ENCODE peak calls at places on chromosome 20, in ten cellular contexts. One of them, this sample, is unnamed.

GRCh38 chr20:24469116-24470030 is at the start of gene SYNDIG1:
- DNase-seq in breast epithelium: no peak
- DNase-seq in heart left ventricle: peak
- DNase-seq in esophagus squamous epithelium: no peak
- DNase-seq in endothelial cell of umbilical vein: no peak
- DNase-seq in K562: no peak
- DNase-seq in prostate gland: no peak
- DNase-seq in Peyer's patch: no peak
- DNase-seq in H54: no peak
- DNase-seq in stomach: no peak
- DNase-seq in this sample: no peak

GRCh38 chr20:19761853-19762252 is 3.8 kb downstream of the RIN2 start:
- DNase-seq in endothelial cell of umbilical vein: no peak
- DNase-seq in stomach: no peak
- DNase-seq in heart left ventricle: no peak
- DNase-seq in prostate gland: no peak
- DNase-seq in Peyer's patch: no peak
- DNase-seq in breast epithelium: no peak
- DNase-seq in K562: no peak
- DNase-seq in H54: no peak
- DNase-seq in esophagus squamous epithelium: no peak
- DNase-seq in this sample: no peak

GRCh38 chr20:39909447-39909846 is 779.6 kb downstream of the MAFB start:
- DNase-seq in K562: no peak
- DNase-seq in stomach: no peak
- DNase-seq in endothelial cell of umbilical vein: no peak
- DNase-seq in H54: no peak
- DNase-seq in heart left ventricle: peak
- DNase-seq in esophagus squamous epithelium: no peak
- DNase-seq in breast epithelium: no peak
- DNase-seq in Peyer's patch: peak
- DNase-seq in prostate gland: no peak
- DNase-seq in this sample: peak

GRCh38 chr20:23078351-23078993 is 7.7 kb downstream of the CD93 start:
- DNase-seq in heart left ventricle: no peak
- DNase-seq in breast epithelium: no peak
- DNase-seq in K562: no peak
- DNase-seq in H54: no peak
- DNase-seq in Peyer's patch: no peak
- DNase-seq in endothelial cell of umbilical vein: peak
- DNase-seq in prostate gland: no peak
- DNase-seq in stomach: no peak
- DNase-seq in esophagus squamous epithelium: no peak
- DNase-seq in this sample: no peak

GRCh38 chr20:41534842-41535241 is 83.3 kb downstream of the CHD6 start:
- DNase-seq in esophagus squamous epithelium: no peak
- DNase-seq in prostate gland: no peak
- DNase-seq in Peyer's patch: no peak
- DNase-seq in stomach: no peak
- DNase-seq in endothelial cell of umbilical vein: no peak
- DNase-seq in heart left ventricle: no peak
- DNase-seq in K562: no peak
- DNase-seq in H54: no peak
- DNase-seq in breast epithelium: no peak
- DNase-seq in this sample: no peak

GRCh38 chr20:36170542-36171215 is 16.1 kb downstream of the EPB41L1 start:
- DNase-seq in endothelial cell of umbilical vein: no peak
- DNase-seq in K562: no peak
- DNase-seq in stomach: no peak
- DNase-seq in Peyer's patch: no peak
- DNase-seq in prostate gland: no peak
- DNase-seq in breast epithelium: no peak
- DNase-seq in heart left ventricle: no peak
- DNase-seq in H54: no peak
- DNase-seq in esophagus squamous epithelium: no peak
- DNase-seq in this sample: no peak

GRCh38 chr20:57266251-57267157 is at the start of gene BMP7:
- DNase-seq in K562: no peak
- DNase-seq in stomach: no peak
- DNase-seq in endothelial cell of umbilical vein: no peak
- DNase-seq in heart left ventricle: no peak
- DNase-seq in H54: no peak
- DNase-seq in breast epithelium: no peak
- DNase-seq in esophagus squamous epithelium: no peak
- DNase-seq in Peyer's patch: no peak
- DNase-seq in prostate gland: no peak
- DNase-seq in this sample: no peak

GRCh38 chr20:31517373-31517772 is 3.1 kb downstream of the HM13 start:
- DNase-seq in Peyer's patch: peak
- DNase-seq in breast epithelium: no peak
- DNase-seq in H54: peak
- DNase-seq in prostate gland: peak
- DNase-seq in endothelial cell of umbilical vein: peak
- DNase-seq in esophagus squamous epithelium: no peak
- DNase-seq in heart left ventricle: peak
- DNase-seq in stomach: peak
- DNase-seq in K562: peak
- DNase-seq in this sample: peak

GRCh38 chr20:49482621-49483017 is at the start of gene KCNB1:
- DNase-seq in heart left ventricle: peak
- DNase-seq in prostate gland: peak
- DNase-seq in Peyer's patch: peak
- DNase-seq in esophagus squamous epithelium: no peak
- DNase-seq in H54: peak
- DNase-seq in stomach: peak
- DNase-seq in endothelial cell of umbilical vein: peak
- DNase-seq in breast epithelium: peak
- DNase-seq in K562: peak
- DNase-seq in this sample: peak

DNA sequence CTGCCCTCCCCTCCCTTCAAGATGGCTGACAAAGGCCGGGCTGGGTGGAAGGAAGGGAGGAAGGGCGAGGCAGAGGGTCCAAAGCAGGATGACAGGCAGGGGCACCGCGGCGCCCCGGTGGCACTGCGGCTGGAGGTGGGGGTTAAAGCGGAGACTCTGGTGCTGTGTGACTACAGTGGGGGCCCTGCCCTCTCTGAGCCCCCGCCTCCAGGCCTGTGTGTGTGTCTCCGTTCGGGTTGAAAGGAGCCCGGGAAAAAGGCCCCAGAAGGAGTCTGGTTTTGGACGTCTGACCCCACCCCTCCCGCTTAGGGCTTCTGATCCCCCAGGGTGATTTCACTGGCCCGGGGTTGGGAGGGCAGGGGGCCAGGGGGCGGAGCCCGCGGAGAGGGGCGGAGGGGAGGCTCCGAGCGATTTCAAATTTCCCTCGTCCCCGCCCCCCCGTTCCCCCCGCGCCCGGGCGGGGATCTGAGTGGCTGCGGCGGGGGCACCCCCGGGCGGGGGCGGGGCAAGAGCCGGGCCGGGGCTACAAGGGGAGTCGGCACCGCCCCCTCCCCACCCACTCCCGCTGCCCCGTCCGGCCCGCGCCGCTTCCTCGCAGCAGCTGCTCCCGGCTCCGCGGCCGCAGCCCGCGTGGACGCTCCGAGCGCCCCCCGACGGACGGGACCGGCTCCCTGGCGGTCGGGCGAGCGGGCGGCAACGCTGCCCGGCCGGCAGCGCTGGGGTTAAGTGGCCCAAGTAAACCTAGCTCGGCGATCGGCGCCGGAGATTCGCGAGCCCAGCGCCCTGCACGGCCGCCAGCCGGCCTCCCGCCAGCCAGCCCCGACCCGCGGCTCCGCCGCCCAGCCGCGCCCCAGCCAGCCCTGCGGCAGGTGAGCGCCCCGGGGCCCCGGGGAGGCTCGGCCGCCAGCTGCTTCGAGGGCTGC is at the start of gene DNMT3B:
- DNase-seq in esophagus squamous epithelium: no peak
- DNase-seq in heart left ventricle: peak
- DNase-seq in stomach: peak
- DNase-seq in Peyer's patch: peak
- DNase-seq in K562: peak
- DNase-seq in endothelial cell of umbilical vein: peak
- DNase-seq in prostate gland: peak
- DNase-seq in H54: peak
- DNase-seq in breast epithelium: peak
- DNase-seq in this sample: peak
- TF ChIP-seq POLR2A in esophagus squamous epithelium: no peak
- TF ChIP-seq POLR2A in heart left ventricle: no peak
- TF ChIP-seq POLR2A in stomach: no peak
- TF ChIP-seq POLR2A in Peyer's patch: no peak
- TF ChIP-seq POLR2A in K562: peak
- TF ChIP-seq POLR2A in endothelial cell of umbilical vein: no peak
- TF ChIP-seq POLR2A in prostate gland: peak
- TF ChIP-seq POLR2A in H54: peak
- TF ChIP-seq POLR2A in breast epithelium: no peak
- TF ChIP-seq POLR2A in this sample: no peak

DNA sequence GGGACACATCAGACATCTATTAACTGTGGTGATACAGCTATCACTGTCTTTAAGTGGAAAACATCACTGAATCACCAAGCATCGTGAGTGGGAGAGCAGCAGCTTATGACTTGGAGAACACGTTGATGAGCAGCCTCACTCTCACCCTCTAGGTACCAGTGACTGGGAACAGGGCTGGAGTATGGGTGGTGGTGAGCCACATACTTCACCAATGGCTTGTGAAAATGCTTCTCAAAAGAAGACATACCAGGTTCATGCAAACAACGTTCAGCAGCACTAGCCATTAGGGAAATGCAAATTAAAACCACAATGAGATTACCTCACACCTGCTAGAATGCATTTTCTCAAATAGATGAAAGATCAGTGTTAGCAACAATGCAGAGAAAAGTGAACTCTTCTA is 25.3 kb downstream of the SNX5 start:
- DNase-seq in H54: no peak
- DNase-seq in heart left ventricle: no peak
- DNase-seq in endothelial cell of umbilical vein: no peak
- DNase-seq in breast epithelium: no peak
- DNase-seq in Peyer's patch: no peak
- DNase-seq in esophagus squamous epithelium: no peak
- DNase-seq in K562: no peak
- DNase-seq in stomach: no peak
- DNase-seq in prostate gland: no peak
- DNase-seq in this sample: no peak
- TF ChIP-seq POLR2A in H54: no peak
- TF ChIP-seq POLR2A in heart left ventricle: no peak
- TF ChIP-seq POLR2A in endothelial cell of umbilical vein: no peak
- TF ChIP-seq POLR2A in breast epithelium: no peak
- TF ChIP-seq POLR2A in Peyer's patch: no peak
- TF ChIP-seq POLR2A in esophagus squamous epithelium: no peak
- TF ChIP-seq POLR2A in K562: no peak
- TF ChIP-seq POLR2A in stomach: no peak
- TF ChIP-seq POLR2A in prostate gland: no peak
- TF ChIP-seq POLR2A in this sample: no peak

DNA sequence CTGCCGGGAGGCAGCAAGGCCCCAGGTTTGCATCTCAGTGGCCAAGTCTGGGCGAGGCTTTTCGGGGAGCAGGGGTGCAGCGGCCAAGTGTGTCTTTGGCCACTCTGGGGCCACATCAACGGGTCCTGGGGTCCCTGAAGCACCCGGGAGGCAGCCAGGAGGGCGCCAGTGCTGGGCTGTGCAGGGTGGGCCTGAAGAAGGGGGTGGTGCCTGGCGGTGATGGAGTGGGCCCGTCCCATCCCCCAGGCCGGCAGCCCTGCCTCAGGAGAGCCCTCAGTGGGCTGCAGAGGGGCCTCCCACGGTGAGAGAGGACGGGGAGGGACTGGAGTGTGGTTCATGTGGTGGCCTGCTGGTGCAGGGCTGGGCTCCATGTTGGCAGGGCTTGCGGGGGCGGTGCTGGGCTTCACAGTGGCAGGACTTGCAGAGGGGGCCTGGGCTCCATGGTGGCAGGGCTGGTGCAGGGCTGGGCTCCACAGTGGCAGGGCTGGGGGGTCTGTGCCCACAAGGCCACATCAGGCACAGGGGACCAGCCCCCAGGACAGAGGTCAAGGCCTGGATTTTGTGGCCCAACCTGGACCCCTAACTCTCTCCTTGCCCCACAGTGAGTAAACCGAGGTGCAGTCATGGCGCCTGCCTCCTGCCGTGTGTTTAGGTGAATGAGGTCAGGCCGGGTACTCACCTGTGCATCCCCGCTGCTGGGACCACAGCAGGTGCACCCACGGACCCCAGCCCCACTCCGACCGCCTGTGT is 10.5 kb upstream of the BHLHE23 start:
- DNase-seq in Peyer's patch: no peak
- DNase-seq in breast epithelium: no peak
- DNase-seq in stomach: no peak
- DNase-seq in K562: no peak
- DNase-seq in H54: no peak
- DNase-seq in esophagus squamous epithelium: no peak
- DNase-seq in endothelial cell of umbilical vein: no peak
- DNase-seq in heart left ventricle: peak
- DNase-seq in prostate gland: no peak
- DNase-seq in this sample: no peak
- TF ChIP-seq POLR2A in Peyer's patch: no peak
- TF ChIP-seq POLR2A in breast epithelium: no peak
- TF ChIP-seq POLR2A in stomach: no peak
- TF ChIP-seq POLR2A in K562: no peak
- TF ChIP-seq POLR2A in H54: no peak
- TF ChIP-seq POLR2A in esophagus squamous epithelium: no peak
- TF ChIP-seq POLR2A in endothelial cell of umbilical vein: no peak
- TF ChIP-seq POLR2A in heart left ventricle: no peak
- TF ChIP-seq POLR2A in prostate gland: no peak
- TF ChIP-seq POLR2A in this sample: no peak

GRCh38 chr20:44209691-44210421 is 715 bp downstream of the OSER1 start:
- DNase-seq in K562: no peak
- DNase-seq in heart left ventricle: no peak
- DNase-seq in prostate gland: peak
- DNase-seq in breast epithelium: no peak
- DNase-seq in stomach: peak
- DNase-seq in H54: no peak
- DNase-seq in esophagus squamous epithelium: no peak
- DNase-seq in Peyer's patch: no peak
- DNase-seq in endothelial cell of umbilical vein: peak
- DNase-seq in this sample: peak

GRCh38 chr20:44210422-44211176 is at the start of gene OSER1:
- DNase-seq in endothelial cell of umbilical vein: peak
- DNase-seq in stomach: peak
- DNase-seq in prostate gland: peak
- DNase-seq in heart left ventricle: peak
- DNase-seq in H54: peak
- DNase-seq in K562: peak
- DNase-seq in breast epithelium: peak
- DNase-seq in Peyer's patch: peak
- DNase-seq in esophagus squamous epithelium: peak
- DNase-seq in this sample: peak

GRCh38 chr20:44208770-44209169 is 1.8 kb downstream of the OSER1 start:
- DNase-seq in prostate gland: no peak
- DNase-seq in breast epithelium: no peak
- DNase-seq in H54: no peak
- DNase-seq in Peyer's patch: no peak
- DNase-seq in heart left ventricle: no peak
- DNase-seq in esophagus squamous epithelium: no peak
- DNase-seq in K562: no peak
- DNase-seq in endothelial cell of umbilical vein: no peak
- DNase-seq in stomach: no peak
- DNase-seq in this sample: no peak

GRCh38 chr20:44212792-44213191 is 2.2 kb upstream of the OSER1 start:
- DNase-seq in breast epithelium: no peak
- DNase-seq in esophagus squamous epithelium: no peak
- DNase-seq in H54: no peak
- DNase-seq in Peyer's patch: no peak
- DNase-seq in stomach: no peak
- DNase-seq in K562: no peak
- DNase-seq in prostate gland: no peak
- DNase-seq in endothelial cell of umbilical vein: no peak
- DNase-seq in heart left ventricle: no peak
- DNase-seq in this sample: no peak

GRCh38 chr20:44211177-44212039 is 837 bp upstream of the OSER1 start:
- DNase-seq in heart left ventricle: no peak
- DNase-seq in stomach: no peak
- DNase-seq in esophagus squamous epithelium: no peak
- DNase-seq in H54: no peak
- DNase-seq in K562: no peak
- DNase-seq in prostate gland: peak
- DNase-seq in Peyer's patch: no peak
- DNase-seq in breast epithelium: no peak
- DNase-seq in endothelial cell of umbilical vein: no peak
- DNase-seq in this sample: peak
- TF ChIP-seq POLR2A in heart left ventricle: no peak
- TF ChIP-seq POLR2A in stomach: no peak
- TF ChIP-seq POLR2A in esophagus squamous epithelium: no peak
- TF ChIP-seq POLR2A in H54: no peak
- TF ChIP-seq POLR2A in K562: no peak
- TF ChIP-seq POLR2A in prostate gland: no peak
- TF ChIP-seq POLR2A in Peyer's patch: no peak
- TF ChIP-seq POLR2A in breast epithelium: no peak
- TF ChIP-seq POLR2A in endothelial cell of umbilical vein: no peak
- TF ChIP-seq POLR2A in this sample: no peak

This sample was measured in gastrocnemius medialis.